ENCODE peak calls at places on chromosomes 16 and 17, in eight cellular contexts. X, H, K, B, A, L, M and R are unnamed samples.

GRCh38 chr16:50254072-50254471 is 12.3 kb upstream of the ADCY7 start:
- DNase-seq in X (peak), A (no peak), L (no peak), H (no peak), K (no peak), B (no peak), M (no peak), R (no peak)

GRCh38 chr17:81329927-81330883 is 35.1 kb upstream of the SLC38A10 start:
- DNase-seq in H (no peak), M (peak), B (no peak), L (no peak), K (no peak), A (no peak), X (no peak), R (no peak)

GRCh38 chr16:50428116-50428515 is 59.3 kb upstream of the BRD7 start:
- DNase-seq in X (no peak), L (no peak), B (no peak), A (no peak), M (peak), H (no peak), K (no peak), R (no peak)

GRCh38 chr16:53999841-54000240 is 286.7 kb downstream of the IRX3 start:
- DNase-seq in K (no peak), X (no peak), M (no peak), A (no peak), H (no peak), L (no peak), B (no peak), R (no peak)

GRCh38 chr16:84458606-84459516 is 45.6 kb downstream of the MEAK7 start:
- DNase-seq in A (no peak), X (peak), L (peak), B (no peak), M (no peak), H (no peak), K (no peak), R (no peak)

GRCh38 chr16:84742561-84743200 is 42.9 kb downstream of the USP10 start:
- DNase-seq in B (no peak), X (no peak), K (peak), L (no peak), H (no peak), A (no peak), M (no peak), R (no peak)

GRCh38 chr17:56798916-56799315 is 34.8 kb downstream of the C17orf67 start:
- DNase-seq in H (no peak), L (no peak), M (no peak), X (no peak), A (no peak), B (no peak), K (peak), R (no peak)

GRCh38 chr17:68057531-68057952 is 22.0 kb downstream of the KPNA2 start:
- DNase-seq in M (no peak), L (no peak), K (peak), H (no peak), B (peak), X (no peak), A (peak), R (no peak)

GRCh38 chr16:525520-526180 is 1.9 kb upstream of the CAPN15 start:
- DNase-seq in B (peak), X (no peak), M (peak), L (no peak), A (no peak), K (peak), H (no peak), R (no peak)

GRCh38 chr17:35793257-35793656 is 2.2 kb downstream of the MMP28 start:
- DNase-seq in H (no peak), B (no peak), M (no peak), L (peak), K (no peak), A (no peak), X (no peak), R (no peak)

GRCh38 chr17:4324463-4324862 is 42.0 kb downstream of the UBE2G1 start:
- DNase-seq in L (no peak), K (no peak), X (no peak), H (no peak), M (no peak), A (no peak), B (no peak), R (no peak)

GRCh38 chr17:32350662-32351418 is 883 bp downstream of the ZNF207 start:
- DNase-seq in H (no peak), A (no peak), M (no peak), L (no peak), K (peak), X (no peak), B (peak), R (no peak)

GRCh38 chr16:31365131-31365865 is 10.3 kb downstream of the ITGAX start:
- DNase-seq in L (peak), X (no peak), B (no peak), A (no peak), K (no peak), H (no peak), M (no peak), R (no peak)

GRCh38 chr16:72588554-72588953 is 416.6 kb upstream of the PMFBP1 start:
- DNase-seq in M (no peak), K (no peak), A (no peak), B (no peak), L (no peak), X (no peak), H (no peak), R (no peak)

GRCh38 chr17:29687601-29688000 is 64.9 kb upstream of the CORO6 start:
- DNase-seq in L (no peak), B (no peak), H (no peak), A (no peak), M (no peak), K (no peak), X (no peak), R (no peak)

GRCh38 chr16:49631521-49632041 is 224.3 kb downstream of the ZNF423 start:
- DNase-seq in K (no peak), A (no peak), M (no peak), X (no peak), H (no peak), B (no peak), L (peak), R (no peak)

GRCh38 chr17:66552381-66552780 is 250.0 kb downstream of the PRKCA start:
- DNase-seq in B (no peak), K (no peak), H (no peak), A (no peak), L (no peak), M (no peak), X (no peak), R (no peak)

GRCh38 chr17:77475012-77475976 is 334.5 kb downstream of the SEC14L1 start:
- DNase-seq in L (no peak), H (no peak), A (peak), B (peak), M (no peak), K (peak), X (no peak), R (no peak)

GRCh38 chr17:55895112-55895759 is 144.4 kb downstream of the PCTP start:
- DNase-seq in A (no peak), K (no peak), B (no peak), X (no peak), H (no peak), L (no peak), M (no peak), R (no peak)

GRCh38 chr17:33262724-33263123 is 30.4 kb downstream of the ASIC2 start:
- DNase-seq in K (no peak), H (no peak), L (no peak), A (no peak), M (no peak), B (no peak), X (no peak), R (no peak)

GRCh38 chr17:412211-413015 is 59.8 kb upstream of the RPH3AL start:
- DNase-seq in K (peak), A (no peak), B (peak), X (no peak), M (peak), H (peak), L (no peak), R (no peak)

GRCh38 chr17:79732804-79733691 is 2.3 kb downstream of the ENPP7 start:
- DNase-seq in L (no peak), K (no peak), B (no peak), X (no peak), A (no peak), M (no peak), H (no peak), R (no peak)

GRCh38 chr17:31842416-31843381 is 16.3 kb downstream of the COPRS start:
- DNase-seq in B (peak), M (peak), A (peak), L (peak), K (peak), X (peak), H (peak), R (peak)

GRCh38 chr16:13081825-13082224 is 180.4 kb downstream of the SHISA9 start:
- DNase-seq in A (no peak), K (no peak), B (no peak), H (no peak), X (no peak), L (no peak), M (no peak), R (no peak)

GRCh38 chr17:58184308-58184985 is 8.1 kb upstream of the EPX start:
- DNase-seq in K (peak), M (peak), B (no peak), L (no peak), A (no peak), X (no peak), H (no peak), R (no peak)

GRCh38 chr17:61474934-61475333 is 22.7 kb downstream of the TBX4 start:
- DNase-seq in L (peak), M (no peak), H (no peak), X (no peak), K (no peak), A (no peak), B (no peak), R (no peak)

GRCh38 chr16:6189216-6189615 is 1091.6 kb upstream of the EEF2KMT start:
- DNase-seq in B (no peak), M (no peak), A (no peak), X (no peak), L (no peak), H (no peak), K (no peak), R (no peak)

GRCh38 chr17:39069114-39069756 is 82.2 kb downstream of the PLXDC1 start:
- DNase-seq in L (no peak), M (peak), H (no peak), X (no peak), B (peak), A (no peak), K (peak), R (peak)